ENCODE peak calls at places on chromosome 21, in ten cellular contexts. One of them, this sample, is unnamed.

GRCh38 chr21:26813426-26813998 is 31.7 kb downstream of the ADAMTS1 start:
- DNase-seq in spleen: no peak
- DNase-seq in stomach: no peak
- DNase-seq in body of pancreas: no peak
- DNase-seq in Peyer's patch: no peak
- DNase-seq in adrenal gland: no peak
- DNase-seq in HCT116: no peak
- DNase-seq in uterus: no peak
- DNase-seq in A549: no peak
- DNase-seq in sigmoid colon: no peak
- DNase-seq in this sample: no peak

GRCh38 chr21:31509108-31510017 is 150.1 kb upstream of the SOD1 start:
- DNase-seq in Peyer's patch: peak; percentile 58
- DNase-seq in spleen: no peak
- DNase-seq in sigmoid colon: no peak
- DNase-seq in A549: peak; percentile 44
- DNase-seq in HCT116: peak; percentile 67
- DNase-seq in uterus: no peak
- DNase-seq in body of pancreas: no peak
- DNase-seq in stomach: no peak
- DNase-seq in adrenal gland: no peak
- DNase-seq in this sample: no peak

GRCh38 chr21:27683292-27683691 is 716.4 kb upstream of the ADAMTS5 start:
- DNase-seq in adrenal gland: no peak
- DNase-seq in A549: no peak
- DNase-seq in sigmoid colon: no peak
- DNase-seq in body of pancreas: no peak
- DNase-seq in HCT116: no peak
- DNase-seq in Peyer's patch: no peak
- DNase-seq in stomach: no peak
- DNase-seq in uterus: no peak
- DNase-seq in spleen: no peak
- DNase-seq in this sample: no peak

GRCh38 chr21:39149882-39150281 is 33.4 kb downstream of the PSMG1 start:
- DNase-seq in spleen: no peak
- DNase-seq in HCT116: no peak
- DNase-seq in Peyer's patch: no peak
- DNase-seq in adrenal gland: no peak
- DNase-seq in sigmoid colon: no peak
- DNase-seq in uterus: no peak
- DNase-seq in A549: no peak
- DNase-seq in body of pancreas: no peak
- DNase-seq in stomach: no peak
- DNase-seq in this sample: no peak

GRCh38 chr21:17758703-17759102 is 60.5 kb downstream of the C21orf91 start:
- DNase-seq in body of pancreas: no peak
- DNase-seq in spleen: no peak
- DNase-seq in adrenal gland: no peak
- DNase-seq in sigmoid colon: no peak
- DNase-seq in A549: no peak
- DNase-seq in HCT116: no peak
- DNase-seq in Peyer's patch: no peak
- DNase-seq in stomach: no peak
- DNase-seq in uterus: no peak
- DNase-seq in this sample: no peak

GRCh38 chr21:45898028-45898350 is 83.6 kb upstream of the COL6A1 start:
- DNase-seq in stomach: no peak
- DNase-seq in adrenal gland: no peak
- DNase-seq in HCT116: no peak
- DNase-seq in Peyer's patch: no peak
- DNase-seq in spleen: no peak
- DNase-seq in body of pancreas: no peak
- DNase-seq in sigmoid colon: no peak
- DNase-seq in uterus: no peak
- DNase-seq in A549: no peak
- DNase-seq in this sample: no peak

GRCh38 chr21:42631142-42631541 is 22.3 kb upstream of the PDE9A start:
- DNase-seq in stomach: no peak
- DNase-seq in spleen: peak; percentile 25
- DNase-seq in Peyer's patch: peak; percentile 19
- DNase-seq in sigmoid colon: peak; percentile 25
- DNase-seq in adrenal gland: no peak
- DNase-seq in A549: no peak
- DNase-seq in body of pancreas: no peak
- DNase-seq in HCT116: no peak
- DNase-seq in uterus: no peak
- DNase-seq in this sample: no peak

GRCh38 chr21:22575165-22575584 is 1577.0 kb downstream of the NCAM2 start:
- DNase-seq in spleen: no peak
- DNase-seq in uterus: no peak
- DNase-seq in body of pancreas: no peak
- DNase-seq in Peyer's patch: no peak
- DNase-seq in sigmoid colon: no peak
- DNase-seq in adrenal gland: no peak
- DNase-seq in A549: no peak
- DNase-seq in stomach: no peak
- DNase-seq in HCT116: no peak
- DNase-seq in this sample: no peak

GRCh38 chr21:42056468-42056867 is 14.6 kb upstream of the UMODL1 start:
- DNase-seq in sigmoid colon: no peak
- DNase-seq in Peyer's patch: no peak
- DNase-seq in spleen: peak; percentile 53
- DNase-seq in HCT116: no peak
- DNase-seq in body of pancreas: peak; percentile 30
- DNase-seq in A549: no peak
- DNase-seq in uterus: no peak
- DNase-seq in stomach: peak; percentile 45
- DNase-seq in adrenal gland: no peak
- DNase-seq in this sample: peak; percentile 5

GRCh38 chr21:42019101-42019605 is 9.0 kb upstream of the ZBTB21 start:
- DNase-seq in adrenal gland: no peak
- DNase-seq in HCT116: no peak
- DNase-seq in stomach: peak; percentile 60
- DNase-seq in spleen: no peak
- DNase-seq in uterus: no peak
- DNase-seq in A549: no peak
- DNase-seq in body of pancreas: peak; percentile 24
- DNase-seq in Peyer's patch: no peak
- DNase-seq in sigmoid colon: peak; percentile 41
- DNase-seq in this sample: no peak

GRCh38 chr21:42532466-42533181 is 19.0 kb downstream of the SLC37A1 start:
- DNase-seq in sigmoid colon: peak; percentile 87
- DNase-seq in HCT116: no peak
- DNase-seq in stomach: peak; percentile 78
- DNase-seq in A549: no peak
- DNase-seq in body of pancreas: peak; percentile 50
- DNase-seq in adrenal gland: peak; percentile 98
- DNase-seq in Peyer's patch: peak; percentile 89
- DNase-seq in spleen: peak; percentile 86
- DNase-seq in uterus: peak; percentile 65
- DNase-seq in this sample: peak; percentile 51

GRCh38 chr21:24861471-24861870 is 745.8 kb downstream of the MRPL39 start:
- DNase-seq in Peyer's patch: no peak
- DNase-seq in adrenal gland: no peak
- DNase-seq in sigmoid colon: no peak
- DNase-seq in HCT116: no peak
- DNase-seq in uterus: no peak
- DNase-seq in A549: no peak
- DNase-seq in body of pancreas: no peak
- DNase-seq in stomach: no peak
- DNase-seq in spleen: no peak
- DNase-seq in this sample: no peak
- H3K4me3 ChIP-seq in Peyer's patch: no peak overlapping the region
- H3K4me3 ChIP-seq in adrenal gland: no peak overlapping the region
- H3K4me3 ChIP-seq in sigmoid colon: no peak overlapping the region
- H3K4me3 ChIP-seq in HCT116: no peak overlapping the region
- H3K4me3 ChIP-seq in uterus: no peak overlapping the region
- H3K4me3 ChIP-seq in A549: no peak overlapping the region
- H3K4me3 ChIP-seq in body of pancreas: no peak overlapping the region
- H3K4me3 ChIP-seq in stomach: no peak overlapping the region
- H3K4me3 ChIP-seq in spleen: no peak overlapping the region
- H3K4me3 ChIP-seq in this sample: no peak overlapping the region

GRCh38 chr21:33234618-33235520 is 5.1 kb downstream of the IFNAR2 start:
- DNase-seq in HCT116: no peak
- DNase-seq in adrenal gland: no peak
- DNase-seq in Peyer's patch: no peak
- DNase-seq in A549: no peak
- DNase-seq in stomach: no peak
- DNase-seq in spleen: no peak
- DNase-seq in body of pancreas: no peak
- DNase-seq in uterus: no peak
- DNase-seq in sigmoid colon: no peak
- DNase-seq in this sample: no peak
- TF ChIP-seq POLR2A in HCT116: no peak
- TF ChIP-seq POLR2A in adrenal gland: no peak
- TF ChIP-seq POLR2A in Peyer's patch: no peak
- TF ChIP-seq POLR2A in A549: no peak
- TF ChIP-seq POLR2A in stomach: no peak
- TF ChIP-seq POLR2A in spleen: no peak
- TF ChIP-seq POLR2A in body of pancreas: no peak
- TF ChIP-seq POLR2A in uterus: no peak
- TF ChIP-seq POLR2A in sigmoid colon: no peak
- TF ChIP-seq POLR2A in this sample: no peak

GRCh38 chr21:44301961-44302406 is 2.1 kb downstream of the PFKL start:
- DNase-seq in adrenal gland: no peak
- DNase-seq in body of pancreas: no peak
- DNase-seq in HCT116: no peak
- DNase-seq in Peyer's patch: no peak
- DNase-seq in uterus: no peak
- DNase-seq in A549: no peak
- DNase-seq in stomach: peak; percentile 59
- DNase-seq in sigmoid colon: no peak
- DNase-seq in spleen: no peak
- DNase-seq in this sample: no peak

GRCh38 chr21:44304041-44304738 is 4.3 kb downstream of the PFKL start:
- DNase-seq in sigmoid colon: no peak
- DNase-seq in spleen: no peak
- DNase-seq in stomach: no peak
- DNase-seq in HCT116: no peak
- DNase-seq in adrenal gland: no peak
- DNase-seq in A549: no peak
- DNase-seq in Peyer's patch: no peak
- DNase-seq in body of pancreas: no peak
- DNase-seq in uterus: no peak
- DNase-seq in this sample: no peak

GRCh38 chr21:44304846-44305245 is 5.0 kb downstream of the PFKL start:
- DNase-seq in spleen: no peak
- DNase-seq in body of pancreas: peak; percentile 46
- DNase-seq in sigmoid colon: no peak
- DNase-seq in Peyer's patch: peak; percentile 74
- DNase-seq in adrenal gland: no peak
- DNase-seq in A549: peak; percentile 54
- DNase-seq in HCT116: no peak
- DNase-seq in stomach: peak; percentile 43
- DNase-seq in uterus: peak; percentile 42
- DNase-seq in this sample: no peak

GRCh38 chr21:44305691-44306090 is 5.8 kb downstream of the PFKL start:
- DNase-seq in body of pancreas: no peak
- DNase-seq in sigmoid colon: no peak
- DNase-seq in HCT116: no peak
- DNase-seq in uterus: no peak
- DNase-seq in A549: no peak
- DNase-seq in stomach: no peak
- DNase-seq in adrenal gland: no peak
- DNase-seq in Peyer's patch: no peak
- DNase-seq in spleen: no peak
- DNase-seq in this sample: no peak

DNA sequence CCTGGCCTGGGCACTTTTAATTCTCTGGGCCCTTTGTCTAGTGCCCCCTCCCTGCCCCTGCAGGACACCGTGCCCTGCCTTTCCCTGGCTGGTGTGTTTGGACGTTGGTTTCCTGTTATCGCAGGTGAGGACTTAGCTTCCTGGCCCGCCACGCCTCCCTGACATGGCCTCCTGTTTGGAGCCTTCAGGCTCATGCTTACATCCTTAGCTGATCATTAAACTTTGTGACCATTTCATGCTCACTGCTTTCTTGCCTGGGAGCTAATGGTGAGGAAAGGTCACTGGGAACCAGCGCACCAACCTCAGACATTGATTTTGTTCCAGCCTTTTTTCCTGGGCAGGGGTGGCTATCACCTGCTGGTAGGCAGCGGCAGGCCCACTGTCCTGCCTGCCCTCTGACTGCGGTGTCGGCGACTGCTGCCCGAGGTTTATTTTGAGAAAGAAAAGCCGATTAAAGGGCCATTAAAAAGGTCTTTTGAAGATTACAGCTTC is 3.7 kb downstream of the PFKL start:
- DNase-seq in Peyer's patch: peak; percentile 90
- DNase-seq in uterus: no peak
- DNase-seq in sigmoid colon: no peak
- DNase-seq in body of pancreas: peak; percentile 47
- DNase-seq in adrenal gland: no peak
- DNase-seq in A549: no peak
- DNase-seq in stomach: peak; percentile 78
- DNase-seq in HCT116: no peak
- DNase-seq in spleen: no peak
- DNase-seq in this sample: peak; percentile 64
- H3K4me1 ChIP-seq in Peyer's patch: peaks cover 13% of the 10 kb centered on the region
- H3K4me1 ChIP-seq in uterus: peaks cover 11% of the 10 kb centered on the region
- H3K4me1 ChIP-seq in sigmoid colon: no peaks in the 10 kb centered on the region
- H3K4me1 ChIP-seq in body of pancreas: peaks cover 53% of the 10 kb centered on the region
- H3K4me1 ChIP-seq in adrenal gland: peaks cover 15% of the 10 kb centered on the region
- H3K4me1 ChIP-seq in A549: peaks cover 10% of the 10 kb centered on the region
- H3K4me1 ChIP-seq in stomach: peaks cover 73% of the 10 kb centered on the region
- H3K4me1 ChIP-seq in HCT116: peaks cover 35% of the 10 kb centered on the region
- H3K4me1 ChIP-seq in spleen: peaks cover 69% of the 10 kb centered on the region
- H3K4me1 ChIP-seq in this sample: no peaks in the 10 kb centered on the region

GRCh38 chr21:37337179-37337578 is 29.4 kb upstream of the DYRK1A start:
- DNase-seq in adrenal gland: no peak
- DNase-seq in body of pancreas: no peak
- DNase-seq in A549: no peak
- DNase-seq in spleen: no peak
- DNase-seq in Peyer's patch: no peak
- DNase-seq in stomach: no peak
- DNase-seq in HCT116: no peak
- DNase-seq in sigmoid colon: no peak
- DNase-seq in uterus: no peak
- DNase-seq in this sample: no peak

GRCh38 chr21:37337831-37338230 is 28.7 kb upstream of the DYRK1A start:
- DNase-seq in sigmoid colon: no peak
- DNase-seq in adrenal gland: no peak
- DNase-seq in body of pancreas: no peak
- DNase-seq in stomach: no peak
- DNase-seq in uterus: no peak
- DNase-seq in spleen: no peak
- DNase-seq in Peyer's patch: no peak
- DNase-seq in HCT116: no peak
- DNase-seq in A549: no peak
- DNase-seq in this sample: no peak

GRCh38 chr21:37338671-37339526 is 27.7 kb upstream of the DYRK1A start:
- DNase-seq in Peyer's patch: no peak
- DNase-seq in uterus: peak; percentile 51
- DNase-seq in HCT116: peak; percentile 61
- DNase-seq in stomach: no peak
- DNase-seq in adrenal gland: peak; percentile 93
- DNase-seq in A549: peak; percentile 81
- DNase-seq in spleen: no peak
- DNase-seq in sigmoid colon: peak; percentile 71
- DNase-seq in body of pancreas: peak; percentile 45
- DNase-seq in this sample: no peak

GRCh38 chr21:37341254-37341960 is 25.2 kb upstream of the DYRK1A start:
- DNase-seq in body of pancreas: no peak
- DNase-seq in A549: no peak
- DNase-seq in Peyer's patch: no peak
- DNase-seq in stomach: no peak
- DNase-seq in sigmoid colon: no peak
- DNase-seq in adrenal gland: no peak
- DNase-seq in HCT116: no peak
- DNase-seq in uterus: no peak
- DNase-seq in spleen: no peak
- DNase-seq in this sample: no peak

GRCh38 chr21:37339527-37339889 is 27.1 kb upstream of the DYRK1A start:
- DNase-seq in A549: no peak
- DNase-seq in uterus: no peak
- DNase-seq in spleen: no peak
- DNase-seq in adrenal gland: no peak
- DNase-seq in Peyer's patch: no peak
- DNase-seq in body of pancreas: no peak
- DNase-seq in sigmoid colon: no peak
- DNase-seq in HCT116: no peak
- DNase-seq in stomach: no peak
- DNase-seq in this sample: no peak
- H3K4me3 ChIP-seq in A549: peak overlapping the region; percentile 17
- H3K4me3 ChIP-seq in uterus: no peak overlapping the region
- H3K4me3 ChIP-seq in spleen: no peak overlapping the region
- H3K4me3 ChIP-seq in adrenal gland: no peak overlapping the region
- H3K4me3 ChIP-seq in Peyer's patch: no peak overlapping the region
- H3K4me3 ChIP-seq in body of pancreas: no peak overlapping the region
- H3K4me3 ChIP-seq in sigmoid colon: no peak overlapping the region
- H3K4me3 ChIP-seq in HCT116: no peak overlapping the region
- H3K4me3 ChIP-seq in stomach: no peak overlapping the region
- H3K4me3 ChIP-seq in this sample: no peak overlapping the region

This sample was measured in right lobe of liver.